ENCODE peak calls at places on chromosomes 5 and 9, in nine cellular contexts. F, J, B, T, A, U, H, K and O are unnamed samples.

GRCh38 chr9:112194969-112195431 is 19.9 kb upstream of the SUSD1 start:
- DNase-seq in T (no peak), F (no peak), B (no peak), K (no peak), A (no peak), H (peak), U (no peak), J (peak), O (no peak)

GRCh38 chr5:135441256-135441915 is 5.8 kb downstream of the DCANP1 start:
- DNase-seq in H (no peak), F (no peak), U (no peak), A (no peak), K (no peak), B (no peak), J (no peak), T (no peak), O (no peak)

GRCh38 chr5:62029303-62029702 is 276.7 kb upstream of the KIF2A start:
- DNase-seq in A (no peak), K (no peak), J (peak), U (no peak), T (no peak), F (no peak), B (no peak), H (no peak), O (no peak)

GRCh38 chr5:16794381-16794913 is 141.6 kb downstream of the MYO10 start:
- DNase-seq in A (no peak), J (no peak), B (no peak), U (peak), H (no peak), F (no peak), T (no peak), K (no peak), O (peak)

GRCh38 chr9:137353223-137354152 is 51.4 kb upstream of the NRARP start:
- DNase-seq in H (no peak), K (no peak), U (peak), T (no peak), B (no peak), J (no peak), A (no peak), F (no peak), O (no peak)

GRCh38 chr9:79581794-79582193 is 10.0 kb downstream of the TLE4 start:
- DNase-seq in B (peak), F (no peak), A (no peak), H (no peak), T (peak), J (no peak), K (peak), U (no peak), O (peak)

GRCh38 chr5:20105915-20106314 is 117.9 kb upstream of the CDH18 start:
- DNase-seq in K (no peak), F (no peak), T (no peak), B (no peak), A (no peak), U (no peak), J (no peak), H (no peak), O (no peak)

GRCh38 chr5:80083115-80083890 is 48.2 kb downstream of the THBS4 start:
- DNase-seq in K (peak), J (peak), A (peak), H (no peak), B (no peak), U (no peak), F (no peak), T (peak), O (no peak)

GRCh38 chr5:10801931-10802674 is 41.1 kb upstream of the DAP start:
- DNase-seq in K (no peak), H (no peak), J (no peak), U (no peak), F (no peak), B (no peak), T (no peak), A (no peak), O (peak)

GRCh38 chr5:176337913-176338312 is 23.7 kb downstream of the KIAA1191 start:
- DNase-seq in J (no peak), F (no peak), K (no peak), A (no peak), B (no peak), H (no peak), U (no peak), T (no peak), O (no peak)

GRCh38 chr5:161409471-161409870 is 137.1 kb downstream of the GABRB2 start:
- DNase-seq in B (no peak), F (no peak), U (no peak), A (no peak), J (no peak), K (no peak), T (no peak), H (no peak), O (no peak)

GRCh38 chr5:78320461-78320860 is 26.0 kb upstream of the AP3B1 start:
- DNase-seq in K (no peak), U (no peak), T (no peak), F (no peak), A (no peak), H (no peak), J (peak), B (no peak), O (no peak)

GRCh38 chr9:94269264-94269663 is 10.2 kb downstream of the ZNF169 start:
- DNase-seq in J (no peak), K (no peak), H (no peak), B (no peak), U (peak), A (no peak), F (no peak), T (no peak), O (no peak)

GRCh38 chr5:146744358-146744757 is 134.2 kb downstream of the PPP2R2B start:
- DNase-seq in A (peak), B (no peak), J (peak), F (no peak), U (no peak), K (no peak), H (no peak), T (peak), O (peak)

GRCh38 chr9:223167-223566 is 8.5 kb downstream of the DOCK8 start:
- DNase-seq in F (no peak), H (no peak), B (no peak), J (no peak), A (no peak), K (no peak), U (no peak), T (no peak), O (no peak)

GRCh38 chr5:111787006-111787405 is 30.0 kb upstream of the NREP start:
- DNase-seq in J (no peak), F (no peak), U (no peak), A (no peak), H (no peak), K (no peak), T (no peak), B (no peak), O (no peak)

GRCh38 chr9:124248992-124249391 is 8.8 kb upstream of the NEK6 start:
- DNase-seq in A (no peak), T (no peak), F (no peak), J (no peak), B (no peak), H (no peak), U (no peak), K (no peak), O (no peak)

GRCh38 chr9:137618105-137619067 is at the start of gene EHMT1:
- DNase-seq in U (peak), F (peak), K (peak), H (peak), A (peak), B (peak), J (peak), T (peak), O (peak)

GRCh38 chr9:132125361-132125760 is 36.5 kb upstream of the NTNG2 start:
- DNase-seq in T (no peak), A (no peak), K (no peak), J (no peak), B (no peak), F (no peak), H (no peak), U (no peak), O (no peak)

GRCh38 chr9:133375116-133375723 is 640 bp downstream of the SURF4 start:
- DNase-seq in F (no peak), H (no peak), B (no peak), U (peak), T (peak), J (no peak), K (no peak), A (no peak), O (no peak)

GRCh38 chr5:59099995-59100345 is 517.1 kb downstream of the RAB3C start:
- DNase-seq in B (no peak), U (no peak), K (no peak), A (no peak), F (no peak), J (no peak), T (no peak), H (no peak), O (no peak)

GRCh38 chr5:342501-343460 is 21.3 kb downstream of the AHRR start:
- DNase-seq in A (no peak), H (no peak), U (no peak), B (no peak), T (no peak), F (no peak), K (no peak), J (no peak), O (no peak)

GRCh38 chr5:132134384-132134783 is 60.8 kb downstream of the CSF2 start:
- DNase-seq in B (no peak), F (no peak), A (no peak), K (no peak), H (peak), U (no peak), T (no peak), J (no peak), O (no peak)

GRCh38 chr5:68562308-68562707 is 346.8 kb downstream of the PIK3R1 start:
- DNase-seq in B (no peak), U (no peak), F (no peak), J (no peak), K (no peak), A (peak), H (peak), T (no peak), O (no peak)

GRCh38 chr9:5586391-5586802 is 42.5 kb upstream of the RIC1 start:
- DNase-seq in H (no peak), K (no peak), T (no peak), B (no peak), A (no peak), U (no peak), F (no peak), J (peak), O (no peak)

GRCh38 chr5:117454716-117455212 is 880.1 kb upstream of the SEMA6A start:
- DNase-seq in T (peak), A (no peak), F (no peak), J (peak), H (no peak), K (peak), B (peak), U (peak), O (no peak)